ENCODE peak calls at places on chromosomes 4 and X, in seven cellular contexts. One of them, this sample, is unnamed.

GRCh38 chr4:1002131-1002630 is 9.0 kb upstream of the SLC26A1 start:
- DNase-seq in transverse colon: peak
- DNase-seq in NB4: no peak
- DNase-seq in stomach: peak
- DNase-seq in esophagus squamous epithelium: no peak
- DNase-seq in body of pancreas: peak
- DNase-seq in HepG2: no peak
- DNase-seq in this sample: peak

GRCh38 chrX:153776611-153777045 is 4.2 kb upstream of the SRPK3 start:
- DNase-seq in transverse colon: no peak
- DNase-seq in NB4: no peak
- DNase-seq in stomach: no peak
- DNase-seq in esophagus squamous epithelium: no peak
- DNase-seq in body of pancreas: no peak
- DNase-seq in HepG2: no peak
- DNase-seq in this sample: no peak

GRCh38 chrX:69232945-69233344 is 67.7 kb upstream of the PJA1 start:
- DNase-seq in transverse colon: no peak
- DNase-seq in NB4: no peak
- DNase-seq in stomach: no peak
- DNase-seq in esophagus squamous epithelium: no peak
- DNase-seq in body of pancreas: no peak
- DNase-seq in HepG2: no peak
- DNase-seq in this sample: peak

GRCh38 chr4:172547724-172548123 is 620.9 kb upstream of the GALNT7 start:
- DNase-seq in transverse colon: no peak
- DNase-seq in NB4: no peak
- DNase-seq in stomach: no peak
- DNase-seq in esophagus squamous epithelium: no peak
- DNase-seq in body of pancreas: no peak
- DNase-seq in HepG2: no peak
- DNase-seq in this sample: no peak

GRCh38 chr4:102344520-102344954 is 745 bp downstream of the SLC39A8 start:
- DNase-seq in transverse colon: peak
- DNase-seq in NB4: peak
- DNase-seq in stomach: peak
- DNase-seq in esophagus squamous epithelium: peak
- DNase-seq in body of pancreas: no peak
- DNase-seq in HepG2: no peak
- DNase-seq in this sample: peak

GRCh38 chrX:155056877-155057792 is 13.8 kb downstream of the CMC4 start:
- DNase-seq in transverse colon: peak
- DNase-seq in NB4: peak
- DNase-seq in stomach: peak
- DNase-seq in esophagus squamous epithelium: no peak
- DNase-seq in body of pancreas: peak
- DNase-seq in HepG2: peak
- DNase-seq in this sample: peak

GRCh38 chrX:9515973-9516538 is 51.2 kb downstream of the TBL1X start:
- DNase-seq in transverse colon: no peak
- DNase-seq in NB4: peak
- DNase-seq in stomach: no peak
- DNase-seq in esophagus squamous epithelium: no peak
- DNase-seq in body of pancreas: no peak
- DNase-seq in HepG2: no peak
- DNase-seq in this sample: no peak

GRCh38 chr4:155787113-155787710 is 28.4 kb downstream of the GUCY1B1 start:
- DNase-seq in transverse colon: no peak
- DNase-seq in NB4: peak
- DNase-seq in stomach: no peak
- DNase-seq in esophagus squamous epithelium: no peak
- DNase-seq in body of pancreas: peak
- DNase-seq in HepG2: peak
- DNase-seq in this sample: no peak

GRCh38 chr4:132203618-132204017 is 945.5 kb upstream of the PCDH10 start:
- DNase-seq in transverse colon: no peak
- DNase-seq in NB4: no peak
- DNase-seq in stomach: no peak
- DNase-seq in esophagus squamous epithelium: no peak
- DNase-seq in body of pancreas: no peak
- DNase-seq in HepG2: no peak
- DNase-seq in this sample: no peak

GRCh38 chr4:25107827-25108516 is 52.3 kb downstream of the SEPSECS start:
- DNase-seq in transverse colon: peak
- DNase-seq in NB4: no peak
- DNase-seq in stomach: peak
- DNase-seq in esophagus squamous epithelium: no peak
- DNase-seq in body of pancreas: peak
- DNase-seq in HepG2: peak
- DNase-seq in this sample: peak

GRCh38 chr4:67603310-67604028 is 44.9 kb downstream of the STAP1 start:
- DNase-seq in transverse colon: no peak
- DNase-seq in NB4: no peak
- DNase-seq in stomach: no peak
- DNase-seq in esophagus squamous epithelium: no peak
- DNase-seq in body of pancreas: no peak
- DNase-seq in HepG2: no peak
- DNase-seq in this sample: no peak

GRCh38 chr4:147942729-147943128 is 210.8 kb downstream of the ARHGAP10 start:
- DNase-seq in transverse colon: no peak
- DNase-seq in NB4: no peak
- DNase-seq in stomach: no peak
- DNase-seq in esophagus squamous epithelium: no peak
- DNase-seq in body of pancreas: no peak
- DNase-seq in HepG2: no peak
- DNase-seq in this sample: no peak

GRCh38 chr4:5018603-5019002 is 655 bp downstream of the CYTL1 start:
- DNase-seq in transverse colon: no peak
- DNase-seq in NB4: peak
- DNase-seq in stomach: no peak
- DNase-seq in esophagus squamous epithelium: no peak
- DNase-seq in body of pancreas: no peak
- DNase-seq in HepG2: no peak
- DNase-seq in this sample: no peak

GRCh38 chr4:10140866-10141759 is 24.5 kb upstream of the WDR1 start:
- DNase-seq in transverse colon: no peak
- DNase-seq in NB4: no peak
- DNase-seq in stomach: no peak
- DNase-seq in esophagus squamous epithelium: no peak
- DNase-seq in body of pancreas: no peak
- DNase-seq in HepG2: no peak
- DNase-seq in this sample: no peak

GRCh38 chr4:38109896-38110295 is 149.7 kb downstream of the PTTG2 start:
- DNase-seq in transverse colon: no peak
- DNase-seq in NB4: peak
- DNase-seq in stomach: peak
- DNase-seq in esophagus squamous epithelium: no peak
- DNase-seq in body of pancreas: peak
- DNase-seq in HepG2: peak
- DNase-seq in this sample: no peak

GRCh38 chr4:180380733-180381132 is 1862.5 kb upstream of the TENM3 start:
- DNase-seq in transverse colon: no peak
- DNase-seq in NB4: peak
- DNase-seq in stomach: no peak
- DNase-seq in esophagus squamous epithelium: no peak
- DNase-seq in body of pancreas: no peak
- DNase-seq in HepG2: no peak
- DNase-seq in this sample: no peak

GRCh38 chrX:39149761-39150160 is 348.5 kb downstream of the MID1IP1 start:
- DNase-seq in transverse colon: peak
- DNase-seq in NB4: peak
- DNase-seq in stomach: peak
- DNase-seq in esophagus squamous epithelium: no peak
- DNase-seq in body of pancreas: peak
- DNase-seq in HepG2: peak
- DNase-seq in this sample: peak

GRCh38 chr4:149785686-149786431 is 29.8 kb downstream of the IQCM start:
- DNase-seq in transverse colon: no peak
- DNase-seq in NB4: no peak
- DNase-seq in stomach: no peak
- DNase-seq in esophagus squamous epithelium: no peak
- DNase-seq in body of pancreas: no peak
- DNase-seq in HepG2: no peak
- DNase-seq in this sample: no peak

GRCh38 chr4:157803441-157804168 is 369.2 kb downstream of the GASK1B start:
- DNase-seq in transverse colon: no peak
- DNase-seq in NB4: no peak
- DNase-seq in stomach: no peak
- DNase-seq in esophagus squamous epithelium: no peak
- DNase-seq in body of pancreas: no peak
- DNase-seq in HepG2: no peak
- DNase-seq in this sample: no peak

GRCh38 chr4:25953740-25954139 is 39.7 kb downstream of the SMIM20 start:
- DNase-seq in transverse colon: no peak
- DNase-seq in NB4: no peak
- DNase-seq in stomach: peak
- DNase-seq in esophagus squamous epithelium: no peak
- DNase-seq in body of pancreas: no peak
- DNase-seq in HepG2: peak
- DNase-seq in this sample: no peak

GRCh38 chrX:102745513-102746133 is 25.1 kb downstream of the GPRASP3 start:
- DNase-seq in transverse colon: no peak
- DNase-seq in NB4: no peak
- DNase-seq in stomach: no peak
- DNase-seq in esophagus squamous epithelium: no peak
- DNase-seq in body of pancreas: no peak
- DNase-seq in HepG2: no peak
- DNase-seq in this sample: peak

GRCh38 chrX:102739642-102740041 is 19.1 kb downstream of the GPRASP3 start:
- DNase-seq in transverse colon: no peak
- DNase-seq in NB4: no peak
- DNase-seq in stomach: no peak
- DNase-seq in esophagus squamous epithelium: no peak
- DNase-seq in body of pancreas: no peak
- DNase-seq in HepG2: no peak
- DNase-seq in this sample: no peak

GRCh38 chrX:102746134-102746584 is 25.6 kb downstream of the GPRASP3 start:
- DNase-seq in transverse colon: peak
- DNase-seq in NB4: no peak
- DNase-seq in stomach: peak
- DNase-seq in esophagus squamous epithelium: no peak
- DNase-seq in body of pancreas: peak
- DNase-seq in HepG2: no peak
- DNase-seq in this sample: peak

GRCh38 chrX:102744307-102744706 is 23.8 kb downstream of the GPRASP3 start:
- DNase-seq in transverse colon: no peak
- DNase-seq in NB4: no peak
- DNase-seq in stomach: no peak
- DNase-seq in esophagus squamous epithelium: no peak
- DNase-seq in body of pancreas: no peak
- DNase-seq in HepG2: no peak
- DNase-seq in this sample: no peak
- TF ChIP-seq POLR2A in transverse colon: no peak
- TF ChIP-seq POLR2A in NB4: no peak
- TF ChIP-seq POLR2A in stomach: no peak
- TF ChIP-seq POLR2A in esophagus squamous epithelium: no peak
- TF ChIP-seq POLR2A in body of pancreas: no peak
- TF ChIP-seq POLR2A in HepG2: no peak
- TF ChIP-seq POLR2A in this sample: no peak

DNA sequence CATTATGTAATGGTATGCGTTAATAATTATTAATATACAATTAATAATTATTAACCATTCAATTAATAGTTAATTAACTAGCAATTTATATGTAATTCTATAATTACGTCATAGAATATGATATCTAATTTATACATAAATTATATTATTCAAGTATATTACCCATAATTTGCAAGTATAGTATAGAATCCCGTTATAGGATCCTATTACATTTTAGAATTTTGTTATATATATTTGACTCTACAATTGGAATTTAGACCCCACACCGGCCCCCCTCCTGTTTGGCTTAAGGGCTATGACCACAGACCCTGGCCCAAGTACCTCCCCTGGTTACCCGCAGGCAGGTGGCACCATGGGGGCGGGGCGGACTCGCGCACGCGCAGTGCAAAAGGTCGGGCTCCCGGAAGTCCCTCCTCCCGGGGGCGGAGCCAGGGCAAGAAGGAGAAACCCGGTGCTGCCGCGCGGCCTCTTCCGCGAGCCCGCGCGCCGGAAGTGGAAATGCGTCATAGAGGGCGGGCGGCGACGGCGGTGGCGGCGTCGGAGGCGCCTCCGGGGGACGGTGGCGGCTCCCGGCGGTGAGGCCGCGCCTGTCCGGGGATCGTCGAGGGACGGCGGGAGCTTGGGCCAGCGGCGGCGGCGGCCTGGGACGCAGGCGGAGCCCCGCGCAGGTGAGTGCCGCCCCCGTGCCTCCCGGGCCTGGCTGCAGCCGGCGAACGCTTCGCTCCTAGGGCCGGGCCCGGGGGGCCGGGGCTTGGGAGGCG is at the start of gene AKAP17A:
- DNase-seq in transverse colon: peak
- DNase-seq in NB4: peak
- DNase-seq in stomach: peak
- DNase-seq in esophagus squamous epithelium: peak
- DNase-seq in body of pancreas: peak
- DNase-seq in HepG2: peak
- DNase-seq in this sample: peak
- TF ChIP-seq POLR2A in transverse colon: peak
- TF ChIP-seq POLR2A in NB4: peak
- TF ChIP-seq POLR2A in stomach: no peak
- TF ChIP-seq POLR2A in esophagus squamous epithelium: peak
- TF ChIP-seq POLR2A in body of pancreas: peak
- TF ChIP-seq POLR2A in HepG2: peak
- TF ChIP-seq POLR2A in this sample: peak

DNA sequence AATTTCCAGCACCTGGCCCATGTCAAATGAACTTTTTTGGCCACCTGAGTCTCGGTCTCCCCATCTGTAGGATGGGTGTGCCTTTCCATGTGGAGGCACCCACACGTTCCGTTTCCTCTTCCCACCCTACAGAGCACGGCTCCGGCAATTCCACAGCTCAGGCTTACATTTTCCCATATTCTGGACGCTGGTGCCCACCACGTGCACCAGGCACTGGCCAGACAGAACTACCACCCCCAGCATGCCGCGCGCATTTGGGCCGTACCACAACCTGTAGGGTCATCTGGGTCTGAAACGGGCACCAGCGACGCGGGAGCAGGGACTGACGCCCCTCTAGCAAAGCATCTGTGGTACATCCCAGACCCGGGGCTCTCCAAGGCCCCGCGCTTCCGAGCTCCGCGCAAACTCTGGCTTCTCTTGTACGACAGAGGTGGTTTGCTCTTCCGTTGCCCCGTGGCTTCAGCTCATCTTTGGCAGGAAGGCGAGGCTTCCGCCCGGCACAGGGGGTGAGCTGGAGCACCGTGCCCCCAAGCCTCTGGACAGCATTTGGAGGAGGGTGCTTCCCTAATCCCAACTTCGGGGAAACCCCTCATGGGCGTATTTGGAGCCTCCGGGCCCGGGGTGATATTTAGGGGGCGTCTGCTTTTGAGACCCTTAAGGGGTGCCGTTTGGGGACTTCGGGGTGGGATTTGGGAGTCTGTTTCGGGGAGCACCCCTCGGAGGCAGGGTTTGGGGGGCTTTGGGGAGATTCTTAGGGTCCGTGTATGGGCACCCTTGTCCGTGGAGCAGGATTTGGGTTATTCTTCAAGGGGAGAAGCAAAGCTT is 3.0 kb upstream of the UBA1 start:
- DNase-seq in transverse colon: peak
- DNase-seq in NB4: peak
- DNase-seq in stomach: peak
- DNase-seq in esophagus squamous epithelium: peak
- DNase-seq in body of pancreas: peak
- DNase-seq in HepG2: peak
- DNase-seq in this sample: peak
- TF ChIP-seq POLR2A in transverse colon: peak
- TF ChIP-seq POLR2A in NB4: peak
- TF ChIP-seq POLR2A in stomach: no peak
- TF ChIP-seq POLR2A in esophagus squamous epithelium: no peak
- TF ChIP-seq POLR2A in body of pancreas: no peak
- TF ChIP-seq POLR2A in HepG2: peak
- TF ChIP-seq POLR2A in this sample: no peak

GRCh38 chrX:65667503-65668355 is at the start of gene MSN:
- DNase-seq in transverse colon: peak
- DNase-seq in NB4: peak
- DNase-seq in stomach: peak
- DNase-seq in esophagus squamous epithelium: no peak
- DNase-seq in body of pancreas: peak
- DNase-seq in HepG2: no peak
- DNase-seq in this sample: peak
- TF ChIP-seq POLR2A in transverse colon: peak
- TF ChIP-seq POLR2A in NB4: peak
- TF ChIP-seq POLR2A in stomach: no peak
- TF ChIP-seq POLR2A in esophagus squamous epithelium: no peak
- TF ChIP-seq POLR2A in body of pancreas: peak
- TF ChIP-seq POLR2A in HepG2: no peak
- TF ChIP-seq POLR2A in this sample: peak

This sample was measured in upper lobe of left lung.